ENCODE peak calls at places on chromosomes 7 and 10, in ten cellular contexts. One of them, this sample, is unnamed.
A peak's percentile ranks its signal among the peaks of the same experiment; 100 is the strongest.

GRCh38 chr7:27560706-27561235 is 101.9 kb downstream of the HIBADH start:
- DNase-seq in CD4-positive, alpha-beta memory T cell: no peak
- DNase-seq in AG04450: peak; percentile 23
- DNase-seq in HAP-1: no peak
- DNase-seq in CD8-positive, alpha-beta memory T cell: no peak
- DNase-seq in astrocyte of the spinal cord: peak; percentile 76
- DNase-seq in mucosa of descending colon: no peak
- DNase-seq in fibroblast of the aortic adventitia: peak; percentile 67
- DNase-seq in A549: no peak
- DNase-seq in fibroblast of pulmonary artery: peak; percentile 74
- DNase-seq in this sample: peak; percentile 35

GRCh38 chr10:109887272-109887671 is 36.0 kb downstream of the XPNPEP1 start:
- DNase-seq in HAP-1: no peak
- DNase-seq in A549: no peak
- DNase-seq in mucosa of descending colon: no peak
- DNase-seq in fibroblast of the aortic adventitia: no peak
- DNase-seq in fibroblast of pulmonary artery: no peak
- DNase-seq in CD8-positive, alpha-beta memory T cell: no peak
- DNase-seq in CD4-positive, alpha-beta memory T cell: no peak
- DNase-seq in astrocyte of the spinal cord: peak; percentile 29
- DNase-seq in AG04450: no peak
- DNase-seq in this sample: no peak

GRCh38 chr10:86345296-86346168 is 21.1 kb downstream of the GRID1 start:
- DNase-seq in fibroblast of the aortic adventitia: no peak
- DNase-seq in CD8-positive, alpha-beta memory T cell: no peak
- DNase-seq in astrocyte of the spinal cord: no peak
- DNase-seq in HAP-1: no peak
- DNase-seq in CD4-positive, alpha-beta memory T cell: no peak
- DNase-seq in fibroblast of pulmonary artery: no peak
- DNase-seq in AG04450: no peak
- DNase-seq in A549: peak; percentile 84
- DNase-seq in mucosa of descending colon: no peak
- DNase-seq in this sample: peak; percentile 11

GRCh38 chr7:84697506-84697905 is 489.4 kb downstream of the SEMA3D start:
- DNase-seq in astrocyte of the spinal cord: peak; percentile 92
- DNase-seq in A549: peak; percentile 58
- DNase-seq in AG04450: peak; percentile 66
- DNase-seq in CD4-positive, alpha-beta memory T cell: no peak
- DNase-seq in fibroblast of pulmonary artery: peak; percentile 90
- DNase-seq in HAP-1: no peak
- DNase-seq in CD8-positive, alpha-beta memory T cell: no peak
- DNase-seq in fibroblast of the aortic adventitia: peak; percentile 94
- DNase-seq in mucosa of descending colon: no peak
- DNase-seq in this sample: peak; percentile 85

GRCh38 chr10:103645141-103646054 is 151.9 kb downstream of the NEURL1 start:
- DNase-seq in fibroblast of pulmonary artery: peak; percentile 94
- DNase-seq in A549: no peak
- DNase-seq in mucosa of descending colon: no peak
- DNase-seq in astrocyte of the spinal cord: peak; percentile 86
- DNase-seq in fibroblast of the aortic adventitia: peak; percentile 93
- DNase-seq in CD4-positive, alpha-beta memory T cell: no peak
- DNase-seq in AG04450: peak; percentile 96
- DNase-seq in HAP-1: no peak
- DNase-seq in CD8-positive, alpha-beta memory T cell: no peak
- DNase-seq in this sample: peak; percentile 90

GRCh38 chr7:135716677-135717238 is 11.2 kb downstream of the SLC13A4 start:
- DNase-seq in CD4-positive, alpha-beta memory T cell: no peak
- DNase-seq in CD8-positive, alpha-beta memory T cell: no peak
- DNase-seq in AG04450: peak; percentile 42
- DNase-seq in A549: peak; percentile 10
- DNase-seq in fibroblast of the aortic adventitia: peak; percentile 85
- DNase-seq in fibroblast of pulmonary artery: peak; percentile 85
- DNase-seq in HAP-1: no peak
- DNase-seq in astrocyte of the spinal cord: peak; percentile 93
- DNase-seq in mucosa of descending colon: no peak
- DNase-seq in this sample: peak; percentile 67

GRCh38 chr10:103834436-103835095 is 20.8 kb downstream of the SH3PXD2A start:
- DNase-seq in mucosa of descending colon: no peak
- DNase-seq in CD8-positive, alpha-beta memory T cell: no peak
- DNase-seq in fibroblast of pulmonary artery: no peak
- DNase-seq in fibroblast of the aortic adventitia: no peak
- DNase-seq in astrocyte of the spinal cord: no peak
- DNase-seq in A549: no peak
- DNase-seq in AG04450: no peak
- DNase-seq in HAP-1: no peak
- DNase-seq in CD4-positive, alpha-beta memory T cell: no peak
- DNase-seq in this sample: no peak

GRCh38 chr10:30437039-30437781 is 3.2 kb downstream of the MAP3K8 start:
- DNase-seq in astrocyte of the spinal cord: peak; percentile 66
- DNase-seq in AG04450: no peak
- DNase-seq in CD8-positive, alpha-beta memory T cell: no peak
- DNase-seq in A549: peak; percentile 58
- DNase-seq in fibroblast of the aortic adventitia: peak; percentile 84
- DNase-seq in fibroblast of pulmonary artery: peak; percentile 77
- DNase-seq in mucosa of descending colon: no peak
- DNase-seq in HAP-1: no peak
- DNase-seq in CD4-positive, alpha-beta memory T cell: peak; percentile 55
- DNase-seq in this sample: peak; percentile 67

GRCh38 chr7:107949443-107949935 is 53.5 kb downstream of the LAMB1 start:
- DNase-seq in HAP-1: no peak
- DNase-seq in CD4-positive, alpha-beta memory T cell: no peak
- DNase-seq in AG04450: no peak
- DNase-seq in CD8-positive, alpha-beta memory T cell: no peak
- DNase-seq in fibroblast of the aortic adventitia: no peak
- DNase-seq in astrocyte of the spinal cord: no peak
- DNase-seq in fibroblast of pulmonary artery: no peak
- DNase-seq in A549: no peak
- DNase-seq in mucosa of descending colon: no peak
- DNase-seq in this sample: no peak

DNA sequence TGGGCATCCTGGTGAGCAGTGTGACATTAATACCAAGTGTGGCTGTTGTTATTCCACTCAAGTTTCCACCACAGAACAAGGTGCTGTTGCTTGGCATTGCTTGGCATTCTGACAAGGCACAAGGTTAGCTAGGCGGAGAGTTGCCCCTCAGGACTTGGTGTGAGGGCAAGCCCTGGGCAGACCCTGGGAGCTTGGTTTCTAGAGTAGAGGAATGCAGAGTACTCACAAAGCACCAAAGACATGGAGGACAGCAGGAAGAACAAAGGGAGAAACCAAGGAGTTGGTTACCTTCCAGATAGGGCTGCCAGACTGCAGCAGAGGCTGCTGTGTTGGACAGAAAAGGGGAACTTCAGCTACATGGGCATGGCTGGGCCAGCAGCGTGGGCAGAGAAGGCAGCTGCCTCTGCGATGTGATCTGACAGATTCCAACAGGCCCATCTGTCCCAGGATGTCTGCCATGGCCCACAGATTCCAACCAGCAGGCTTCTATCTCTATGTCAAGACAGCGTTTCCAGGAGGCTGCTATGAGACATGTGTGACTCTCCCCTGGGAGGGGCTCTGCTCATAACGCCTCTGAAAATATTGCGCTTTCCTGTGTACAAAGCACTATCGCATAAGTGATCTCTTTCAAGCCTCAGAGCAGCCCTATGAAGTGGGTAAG is 1.8 kb downstream of the GOLGA7B start:
- DNase-seq in fibroblast of pulmonary artery: no peak
- DNase-seq in CD8-positive, alpha-beta memory T cell: no peak
- DNase-seq in astrocyte of the spinal cord: no peak
- DNase-seq in AG04450: no peak
- DNase-seq in CD4-positive, alpha-beta memory T cell: peak; percentile 53
- DNase-seq in fibroblast of the aortic adventitia: no peak
- DNase-seq in mucosa of descending colon: no peak
- DNase-seq in HAP-1: no peak
- DNase-seq in A549: no peak
- DNase-seq in this sample: no peak
- H3K4me3 ChIP-seq in fibroblast of pulmonary artery: no peak overlapping the region
- H3K4me3 ChIP-seq in CD8-positive, alpha-beta memory T cell: peak overlapping the region; percentile 64
- H3K4me3 ChIP-seq in astrocyte of the spinal cord: no peak overlapping the region
- H3K4me3 ChIP-seq in AG04450: no peak overlapping the region
- H3K4me3 ChIP-seq in CD4-positive, alpha-beta memory T cell: peak overlapping the region; percentile 76
- H3K4me3 ChIP-seq in fibroblast of the aortic adventitia: no peak overlapping the region
- H3K4me3 ChIP-seq in mucosa of descending colon: no peak overlapping the region
- H3K4me3 ChIP-seq in HAP-1: no peak overlapping the region
- H3K4me3 ChIP-seq in A549: no peak overlapping the region
- H3K4me3 ChIP-seq in this sample: no peak overlapping the region

GRCh38 chr7:151343516-151343915 is 1.9 kb downstream of the NUB1 start:
- DNase-seq in mucosa of descending colon: no peak
- DNase-seq in AG04450: no peak
- DNase-seq in astrocyte of the spinal cord: no peak
- DNase-seq in CD8-positive, alpha-beta memory T cell: no peak
- DNase-seq in HAP-1: no peak
- DNase-seq in fibroblast of pulmonary artery: no peak
- DNase-seq in CD4-positive, alpha-beta memory T cell: no peak
- DNase-seq in fibroblast of the aortic adventitia: no peak
- DNase-seq in A549: no peak
- DNase-seq in this sample: no peak
- H3K4me3 ChIP-seq in mucosa of descending colon: no peak overlapping the region
- H3K4me3 ChIP-seq in AG04450: no peak overlapping the region
- H3K4me3 ChIP-seq in astrocyte of the spinal cord: no peak overlapping the region
- H3K4me3 ChIP-seq in CD8-positive, alpha-beta memory T cell: no peak overlapping the region
- H3K4me3 ChIP-seq in HAP-1: no peak overlapping the region
- H3K4me3 ChIP-seq in fibroblast of pulmonary artery: no peak overlapping the region
- H3K4me3 ChIP-seq in CD4-positive, alpha-beta memory T cell: no peak overlapping the region
- H3K4me3 ChIP-seq in fibroblast of the aortic adventitia: no peak overlapping the region
- H3K4me3 ChIP-seq in A549: no peak overlapping the region
- H3K4me3 ChIP-seq in this sample: no peak overlapping the region

GRCh38 chr10:22475857-22476600 is 130.7 kb downstream of the SPAG6 start:
- DNase-seq in HAP-1: peak; percentile 17
- DNase-seq in mucosa of descending colon: peak; percentile 6
- DNase-seq in fibroblast of pulmonary artery: no peak
- DNase-seq in astrocyte of the spinal cord: no peak
- DNase-seq in CD4-positive, alpha-beta memory T cell: peak; percentile 9
- DNase-seq in AG04450: no peak
- DNase-seq in fibroblast of the aortic adventitia: no peak
- DNase-seq in CD8-positive, alpha-beta memory T cell: no peak
- DNase-seq in A549: peak; percentile 7
- DNase-seq in this sample: peak; percentile 50

GRCh38 chr10:22477365-22478287 is 132.3 kb downstream of the SPAG6 start:
- DNase-seq in HAP-1: no peak
- DNase-seq in A549: no peak
- DNase-seq in AG04450: no peak
- DNase-seq in fibroblast of pulmonary artery: no peak
- DNase-seq in fibroblast of the aortic adventitia: no peak
- DNase-seq in CD4-positive, alpha-beta memory T cell: no peak
- DNase-seq in CD8-positive, alpha-beta memory T cell: no peak
- DNase-seq in mucosa of descending colon: no peak
- DNase-seq in astrocyte of the spinal cord: no peak
- DNase-seq in this sample: no peak

GRCh38 chr10:22475527-22475856 is 130.2 kb downstream of the SPAG6 start:
- DNase-seq in CD8-positive, alpha-beta memory T cell: no peak
- DNase-seq in AG04450: no peak
- DNase-seq in CD4-positive, alpha-beta memory T cell: no peak
- DNase-seq in fibroblast of the aortic adventitia: no peak
- DNase-seq in fibroblast of pulmonary artery: no peak
- DNase-seq in mucosa of descending colon: no peak
- DNase-seq in HAP-1: no peak
- DNase-seq in A549: no peak
- DNase-seq in astrocyte of the spinal cord: no peak
- DNase-seq in this sample: no peak

GRCh38 chr10:22478555-22479334 is 133.4 kb downstream of the SPAG6 start:
- DNase-seq in astrocyte of the spinal cord: no peak
- DNase-seq in fibroblast of pulmonary artery: no peak
- DNase-seq in fibroblast of the aortic adventitia: no peak
- DNase-seq in HAP-1: no peak
- DNase-seq in mucosa of descending colon: no peak
- DNase-seq in CD8-positive, alpha-beta memory T cell: no peak
- DNase-seq in A549: no peak
- DNase-seq in CD4-positive, alpha-beta memory T cell: no peak
- DNase-seq in AG04450: no peak
- DNase-seq in this sample: no peak

GRCh38 chr10:22476601-22477364 is 131.5 kb downstream of the SPAG6 start:
- DNase-seq in HAP-1: no peak
- DNase-seq in fibroblast of the aortic adventitia: no peak
- DNase-seq in CD4-positive, alpha-beta memory T cell: no peak
- DNase-seq in mucosa of descending colon: peak; percentile 10
- DNase-seq in AG04450: no peak
- DNase-seq in CD8-positive, alpha-beta memory T cell: no peak
- DNase-seq in astrocyte of the spinal cord: no peak
- DNase-seq in A549: no peak
- DNase-seq in fibroblast of pulmonary artery: no peak
- DNase-seq in this sample: no peak
- H3K4me3 ChIP-seq in HAP-1: no peak overlapping the region
- H3K4me3 ChIP-seq in fibroblast of the aortic adventitia: no peak overlapping the region
- H3K4me3 ChIP-seq in CD4-positive, alpha-beta memory T cell: no peak overlapping the region
- H3K4me3 ChIP-seq in mucosa of descending colon: no peak overlapping the region
- H3K4me3 ChIP-seq in AG04450: no peak overlapping the region
- H3K4me3 ChIP-seq in CD8-positive, alpha-beta memory T cell: no peak overlapping the region
- H3K4me3 ChIP-seq in astrocyte of the spinal cord: peak overlapping the region; percentile 1
- H3K4me3 ChIP-seq in A549: no peak overlapping the region
- H3K4me3 ChIP-seq in fibroblast of pulmonary artery: no peak overlapping the region
- H3K4me3 ChIP-seq in this sample: peak overlapping the region; percentile 74

GRCh38 chr7:66542528-66543373 is 85.9 kb upstream of the KCTD7 start:
- DNase-seq in astrocyte of the spinal cord: peak; percentile 12
- DNase-seq in mucosa of descending colon: no peak
- DNase-seq in CD8-positive, alpha-beta memory T cell: no peak
- DNase-seq in CD4-positive, alpha-beta memory T cell: no peak
- DNase-seq in fibroblast of pulmonary artery: peak; percentile 37
- DNase-seq in fibroblast of the aortic adventitia: peak; percentile 28
- DNase-seq in HAP-1: no peak
- DNase-seq in AG04450: no peak
- DNase-seq in A549: no peak
- DNase-seq in this sample: peak; percentile 30
- H3K4me3 ChIP-seq in astrocyte of the spinal cord: no peak overlapping the region
- H3K4me3 ChIP-seq in mucosa of descending colon: no peak overlapping the region
- H3K4me3 ChIP-seq in CD8-positive, alpha-beta memory T cell: no peak overlapping the region
- H3K4me3 ChIP-seq in CD4-positive, alpha-beta memory T cell: no peak overlapping the region
- H3K4me3 ChIP-seq in fibroblast of pulmonary artery: no peak overlapping the region
- H3K4me3 ChIP-seq in fibroblast of the aortic adventitia: no peak overlapping the region
- H3K4me3 ChIP-seq in HAP-1: no peak overlapping the region
- H3K4me3 ChIP-seq in AG04450: no peak overlapping the region
- H3K4me3 ChIP-seq in A549: no peak overlapping the region
- H3K4me3 ChIP-seq in this sample: no peak overlapping the region

GRCh38 chr7:116162992-116163391 is 47.3 kb upstream of the TES start:
- DNase-seq in CD8-positive, alpha-beta memory T cell: no peak
- DNase-seq in fibroblast of pulmonary artery: no peak
- DNase-seq in AG04450: no peak
- DNase-seq in astrocyte of the spinal cord: no peak
- DNase-seq in HAP-1: peak; percentile 5
- DNase-seq in fibroblast of the aortic adventitia: no peak
- DNase-seq in A549: peak; percentile 24
- DNase-seq in mucosa of descending colon: no peak
- DNase-seq in CD4-positive, alpha-beta memory T cell: no peak
- DNase-seq in this sample: no peak
- H3K4me3 ChIP-seq in CD8-positive, alpha-beta memory T cell: no peak overlapping the region
- H3K4me3 ChIP-seq in fibroblast of pulmonary artery: no peak overlapping the region
- H3K4me3 ChIP-seq in AG04450: no peak overlapping the region
- H3K4me3 ChIP-seq in astrocyte of the spinal cord: no peak overlapping the region
- H3K4me3 ChIP-seq in HAP-1: no peak overlapping the region
- H3K4me3 ChIP-seq in fibroblast of the aortic adventitia: no peak overlapping the region
- H3K4me3 ChIP-seq in A549: no peak overlapping the region
- H3K4me3 ChIP-seq in mucosa of descending colon: no peak overlapping the region
- H3K4me3 ChIP-seq in CD4-positive, alpha-beta memory T cell: no peak overlapping the region
- H3K4me3 ChIP-seq in this sample: no peak overlapping the region

GRCh38 chr10:80207768-80208385 is 2.5 kb upstream of the ANXA11 start:
- DNase-seq in CD4-positive, alpha-beta memory T cell: no peak
- DNase-seq in CD8-positive, alpha-beta memory T cell: no peak
- DNase-seq in astrocyte of the spinal cord: no peak
- DNase-seq in A549: no peak
- DNase-seq in AG04450: no peak
- DNase-seq in fibroblast of the aortic adventitia: no peak
- DNase-seq in mucosa of descending colon: peak; percentile 36
- DNase-seq in HAP-1: no peak
- DNase-seq in fibroblast of pulmonary artery: no peak
- DNase-seq in this sample: no peak
- H3K4me3 ChIP-seq in CD4-positive, alpha-beta memory T cell: no peak overlapping the region
- H3K4me3 ChIP-seq in CD8-positive, alpha-beta memory T cell: no peak overlapping the region
- H3K4me3 ChIP-seq in astrocyte of the spinal cord: peak overlapping the region; percentile 41
- H3K4me3 ChIP-seq in A549: peak overlapping the region; percentile 95
- H3K4me3 ChIP-seq in AG04450: peak overlapping the region; percentile 54
- H3K4me3 ChIP-seq in fibroblast of the aortic adventitia: peak overlapping the region; percentile 62
- H3K4me3 ChIP-seq in mucosa of descending colon: no peak overlapping the region
- H3K4me3 ChIP-seq in HAP-1: no peak overlapping the region
- H3K4me3 ChIP-seq in fibroblast of pulmonary artery: peak overlapping the region; percentile 36
- H3K4me3 ChIP-seq in this sample: peak overlapping the region; percentile 88